ENCODE peak calls at places on chromosomes 2 and 18, in eight cellular contexts. J is ovary, T is spleen, L is fibroblast of the aortic adventitia, H is brain microvascular endothelial cell, K is IMR-90, D is Calu3, A is bronchial epithelial cell. X is an unnamed sample.

GRCh38 chr18:3665187-3665586 is 215.2 kb downstream of the TGIF1 start:
- DNase-seq in J (no peak), T (no peak), L (no peak), H (no peak), K (no peak), D (no peak), A (no peak), X (no peak)

GRCh38 chr2:188734688-188735087 is 239.5 kb upstream of the COL3A1 start:
- DNase-seq in J (no peak), T (no peak), L (no peak), H (no peak), K (peak), D (no peak), A (no peak), X (no peak)

GRCh38 chr2:81304154-81304830 is 999.7 kb upstream of the LRRTM1 start:
- DNase-seq in J (no peak), T (no peak), L (no peak), H (no peak), K (no peak), D (peak), A (peak), X (no peak)

GRCh38 chr2:187462839-187463238 is 14.8 kb upstream of the CALCRL start:
- DNase-seq in J (no peak), T (no peak), L (no peak), H (no peak), K (no peak), D (no peak), A (no peak), X (no peak)

GRCh38 chr2:33810046-33810835 is 211.1 kb upstream of the FAM98A start:
- DNase-seq in J (no peak), T (no peak), L (peak), H (peak), K (no peak), D (no peak), A (peak), X (no peak)

GRCh38 chr2:100260712-100261620 is 61.3 kb downstream of the LONRF2 start:
- DNase-seq in J (peak), T (peak), L (peak), H (peak), K (peak), D (peak), A (peak), X (no peak)

GRCh38 chr2:235010117-235010729 is 58.4 kb downstream of the SH3BP4 start:
- DNase-seq in J (no peak), T (no peak), L (no peak), H (no peak), K (no peak), D (no peak), A (no peak), X (no peak)

GRCh38 chr2:9657083-9657482 is 26.3 kb upstream of the YWHAQ start:
- DNase-seq in J (no peak), T (no peak), L (no peak), H (no peak), K (no peak), D (no peak), A (no peak), X (no peak)

GRCh38 chr2:137262600-137262999 is 497.3 kb downstream of the THSD7B start:
- DNase-seq in J (no peak), T (no peak), L (no peak), H (no peak), K (no peak), D (no peak), A (no peak), X (no peak)

GRCh38 chr18:26941608-26942007 is 76.1 kb upstream of the AQP4 start:
- DNase-seq in J (no peak), T (no peak), L (no peak), H (no peak), K (no peak), D (no peak), A (peak), X (no peak)

GRCh38 chr2:52611757-52612156 is 1155.8 kb upstream of the CHAC2 start:
- DNase-seq in J (no peak), T (no peak), L (no peak), H (no peak), K (no peak), D (no peak), A (no peak), X (no peak)

GRCh38 chr2:194491409-194492115 is 1165.5 kb upstream of the SLC39A10 start:
- DNase-seq in J (no peak), T (no peak), L (no peak), H (no peak), K (no peak), D (no peak), A (no peak), X (no peak)

GRCh38 chr2:161141033-161141432 is 19.2 kb upstream of the TANK start:
- DNase-seq in J (no peak), T (no peak), L (no peak), H (no peak), K (no peak), D (no peak), A (no peak), X (no peak)

GRCh38 chr2:45872211-45872610 is 220.7 kb downstream of the PRKCE start:
- DNase-seq in J (no peak), T (no peak), L (peak), H (no peak), K (peak), D (no peak), A (no peak), X (no peak)
- TF ChIP-seq CTCF in J (no peak), T (no peak), L (no peak), H (no peak), K (no peak), D (no peak), A (no peak), X (no peak)

GRCh38 chr18:71431689-71432088 is 1112.5 kb downstream of the CBLN2 start:
- DNase-seq in J (no peak), T (no peak), L (no peak), H (no peak), K (no peak), D (no peak), A (no peak), X (no peak)

GRCh38 chr18:71431171-71431570 is 1113.0 kb downstream of the CBLN2 start:
- DNase-seq in J (no peak), T (no peak), L (no peak), H (no peak), K (no peak), D (no peak), A (no peak), X (no peak)

GRCh38 chr18:71426441-71426840 is 1117.7 kb downstream of the CBLN2 start:
- DNase-seq in J (no peak), T (no peak), L (peak), H (no peak), K (no peak), D (no peak), A (no peak), X (no peak)
- TF ChIP-seq CTCF in J (no peak), T (no peak), L (peak), H (no peak), K (no peak), D (no peak), A (no peak), X (no peak)

DNA sequence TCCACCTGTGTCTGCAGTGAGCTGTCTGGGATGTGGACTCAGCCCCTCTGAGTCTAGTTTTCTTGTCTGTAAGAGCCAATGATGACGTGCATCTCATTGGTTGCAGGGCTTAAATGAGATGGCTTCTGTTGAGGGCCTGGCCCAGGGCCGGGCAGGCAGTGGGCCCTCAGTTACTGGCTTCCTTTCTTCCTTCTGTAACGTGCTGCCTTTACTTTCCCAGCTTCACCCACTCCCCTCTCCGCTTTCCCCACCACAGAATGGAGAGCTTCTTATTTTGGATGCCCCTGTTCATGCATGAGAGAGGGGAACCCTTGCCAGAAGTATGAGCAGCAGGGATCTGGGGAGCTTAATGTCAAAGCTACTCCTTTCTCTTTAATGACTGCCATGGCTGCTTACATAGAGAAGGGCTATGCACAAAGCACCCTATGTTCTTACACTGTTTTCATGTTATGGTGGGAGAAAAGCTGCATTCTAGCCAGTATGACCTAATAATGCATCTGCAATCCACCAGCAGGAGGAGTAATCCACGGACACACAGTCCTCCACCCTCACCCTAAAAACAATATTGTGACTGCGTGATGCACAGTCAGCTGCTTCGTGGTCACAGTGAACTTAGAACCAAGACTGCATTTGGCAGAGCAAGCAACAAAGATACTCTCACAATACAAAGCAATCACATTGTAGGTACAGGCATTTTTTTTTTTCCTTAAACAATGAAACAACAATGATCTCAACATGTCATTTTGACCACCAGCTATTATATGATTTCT is 37.2 kb downstream of the CREG2 start:
- DNase-seq in J (no peak), T (no peak), L (peak), H (peak), K (peak), D (no peak), A (peak), X (no peak)
- TF ChIP-seq CTCF in J (no peak), T (no peak), L (peak), H (peak), K (peak), D (no peak), A (peak), X (no peak)

DNA sequence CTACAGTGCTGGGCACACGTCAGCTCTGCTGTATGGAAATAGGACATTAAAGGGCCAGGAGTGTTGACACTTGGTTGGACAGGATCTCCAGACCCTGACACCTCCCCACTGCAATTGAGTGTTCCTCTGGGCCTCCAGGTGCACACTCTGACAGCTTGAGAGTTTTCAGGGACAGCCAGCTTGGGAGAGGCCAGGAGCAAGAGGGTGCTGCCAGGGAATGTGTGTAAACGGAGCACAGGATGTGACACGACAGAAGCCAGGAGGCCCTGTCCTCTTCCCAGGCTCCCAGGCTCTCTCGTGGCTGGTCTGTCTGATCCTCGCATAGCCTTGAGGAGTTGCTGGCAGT is 318.1 kb upstream of the HS6ST1 start:
- DNase-seq in J (no peak), T (peak), L (no peak), H (no peak), K (no peak), D (no peak), A (no peak), X (no peak)
- TF ChIP-seq CTCF in J (no peak), T (no peak), L (no peak), H (no peak), K (no peak), D (no peak), A (no peak), X (no peak)

GRCh38 chr2:23521060-23521459 is 136.1 kb downstream of the KLHL29 start:
- DNase-seq in J (no peak), T (peak), L (no peak), H (no peak), K (no peak), D (no peak), A (no peak), X (no peak)

GRCh38 chr2:23518481-23519333 is 133.7 kb downstream of the KLHL29 start:
- DNase-seq in J (no peak), T (peak), L (no peak), H (no peak), K (no peak), D (no peak), A (no peak), X (no peak)

GRCh38 chr2:23520256-23520655 is 135.3 kb downstream of the KLHL29 start:
- DNase-seq in J (no peak), T (no peak), L (no peak), H (no peak), K (no peak), D (peak), A (no peak), X (no peak)

GRCh38 chr2:23516546-23517256 is 131.7 kb downstream of the KLHL29 start:
- DNase-seq in J (no peak), T (no peak), L (no peak), H (no peak), K (no peak), D (no peak), A (no peak), X (no peak)

DNA sequence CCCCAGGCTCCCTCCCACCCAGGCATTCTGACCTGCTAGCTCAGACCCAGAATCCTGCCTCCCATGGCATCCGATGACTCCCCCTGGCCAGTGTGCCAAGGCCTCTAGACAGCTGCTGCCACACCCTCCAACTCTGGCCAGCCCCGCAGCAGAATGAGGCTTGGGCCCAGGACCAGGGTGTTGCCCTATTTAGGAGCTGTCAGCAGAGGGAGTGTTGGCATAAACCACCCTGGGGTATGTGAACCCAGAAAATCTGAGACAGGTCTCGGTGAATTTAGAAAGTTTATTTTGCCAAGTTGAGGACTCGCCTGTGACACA is 134.3 kb downstream of the KLHL29 start:
- DNase-seq in J (no peak), T (peak), L (no peak), H (no peak), K (no peak), D (peak), A (no peak), X (no peak)
- TF ChIP-seq CTCF in J (no peak), T (no peak), L (no peak), H (no peak), K (no peak), D (no peak), A (no peak), X (peak)

GRCh38 chr2:163345795-163346573 is 389.8 kb downstream of the FIGN start:
- DNase-seq in J (no peak), T (no peak), L (peak), H (peak), K (peak), D (peak), A (peak), X (no peak)
- TF ChIP-seq CTCF in J (peak), T (peak), L (peak), H (peak), K (peak), D (peak), A (peak), X (peak)

GRCh38 chr2:132421198-132421780 is 4.7 kb downstream of the GPR39 start:
- DNase-seq in J (no peak), T (no peak), L (no peak), H (no peak), K (peak), D (no peak), A (peak), X (no peak)
- TF ChIP-seq CTCF in J (no peak), T (no peak), L (peak), H (peak), K (peak), D (no peak), A (no peak), X (no peak)

GRCh38 chr18:36761186-36761698 is 67.6 kb downstream of the TPGS2 start:
- DNase-seq in J (no peak), T (no peak), L (no peak), H (no peak), K (no peak), D (no peak), A (no peak), X (no peak)
- TF ChIP-seq CTCF in J (no peak), T (no peak), L (no peak), H (peak), K (no peak), D (no peak), A (no peak), X (no peak)

DNA sequence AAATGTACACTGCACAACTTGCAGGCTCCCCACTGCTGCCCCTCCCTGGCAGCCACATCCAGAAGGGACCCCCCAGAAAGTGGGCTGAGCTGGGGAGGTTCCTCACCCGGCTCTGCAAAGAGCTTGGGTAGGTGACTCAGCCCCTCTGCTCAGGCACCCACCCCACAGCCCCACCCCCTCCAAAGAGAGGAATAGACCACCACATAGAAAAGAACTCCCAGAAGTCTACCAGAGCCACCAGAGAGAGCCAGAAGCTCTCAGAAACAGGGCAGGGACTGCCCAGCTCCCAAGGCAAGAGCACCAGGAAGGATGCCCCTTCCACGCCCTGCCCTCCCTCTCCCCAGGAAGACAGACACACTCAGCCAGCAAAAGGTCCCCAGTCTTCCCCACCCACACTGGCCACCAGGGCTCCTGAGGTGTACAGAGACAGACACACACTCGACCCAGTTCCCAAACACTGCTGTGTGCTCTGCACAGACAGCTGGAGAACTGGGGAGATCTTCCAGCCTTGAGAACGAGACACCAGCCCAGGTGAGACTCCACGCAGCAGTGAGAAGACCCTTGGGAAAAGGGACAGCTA is 28.2 kb downstream of the BIN1 start:
- DNase-seq in J (no peak), T (no peak), L (no peak), H (no peak), K (no peak), D (no peak), A (no peak), X (no peak)
- TF ChIP-seq CTCF in J (no peak), T (no peak), L (no peak), H (peak), K (no peak), D (no peak), A (no peak), X (no peak)

GRCh38 chr2:145006957-145007672 is 487.2 kb upstream of the ZEB2 start:
- DNase-seq in J (no peak), T (no peak), L (peak), H (peak), K (peak), D (peak), A (peak), X (no peak)
- TF ChIP-seq CTCF in J (no peak), T (no peak), L (peak), H (peak), K (no peak), D (no peak), A (no peak), X (no peak)